ENCODE peak calls at places on chromosomes 1 and 21, in seven cellular contexts. K is Peyer's patch; L is hippocampal formation; V is stimulated activated CD4-positive, alpha-beta T cell treated with anti-CD3 and anti-CD28 coated beads, Interleukin-15, amount 100 ng/mL, for 1 hour; J is mucosa of gallbladder; D is epithelial cell of esophagus; H is AG08396. U is an unnamed sample.

GRCh38 chr1:247146671-247147070 is 25.1 kb downstream of the ZNF124 start:
- DNase-seq in K (no peak), L (no peak), V (no peak), J (no peak), D (no peak), H (no peak), U (no peak)

GRCh38 chr21:42389449-42389835 is 6.4 kb downstream of the TMPRSS3 start:
- DNase-seq in K (peak; percentile 53), L (no peak), V (no peak), J (peak; percentile 46), D (no peak), H (no peak), U (no peak)

GRCh38 chr21:41610042-41610839 is 102.3 kb upstream of the TMPRSS2 start:
- DNase-seq in K (peak; percentile 71), L (peak; percentile 15), V (no peak), J (peak; percentile 67), D (peak; percentile 66), H (peak; percentile 67), U (no peak)

GRCh38 chr21:23936224-23936623 is 1671.1 kb downstream of the MRPL39 start:
- DNase-seq in K (no peak), L (peak; percentile 1), V (no peak), J (no peak), D (no peak), H (no peak), U (peak; percentile 10)

GRCh38 chr21:45709127-45709526 is 65.6 kb downstream of the PCBP3 start:
- DNase-seq in K (no peak), L (no peak), V (no peak), J (no peak), D (no peak), H (no peak), U (no peak)

GRCh38 chr1:27548858-27549719 is 54.9 kb downstream of the AHDC1 start:
- DNase-seq in K (no peak), L (no peak), V (no peak), J (peak; percentile 77), D (no peak), H (no peak), U (no peak)

GRCh38 chr1:12407050-12407961 is 177.5 kb downstream of the VPS13D start:
- DNase-seq in K (no peak), L (no peak), V (no peak), J (peak; percentile 24), D (peak; percentile 66), H (peak; percentile 45), U (no peak)

GRCh38 chr1:2376261-2376741 is 15.1 kb downstream of the MORN1 start:
- DNase-seq in K (peak; percentile 33), L (no peak), V (no peak), J (no peak), D (no peak), H (no peak), U (no peak)

GRCh38 chr1:93925206-93925605 is 16.0 kb upstream of the GCLM start:
- DNase-seq in K (no peak), L (no peak), V (no peak), J (no peak), D (no peak), H (no peak), U (no peak)

GRCh38 chr1:32400876-32401631 is 6.8 kb upstream of the BSDC1 start:
- DNase-seq in K (peak; percentile 85), L (peak; percentile 63), V (peak; percentile 43), J (peak; percentile 86), D (peak; percentile 83), H (peak; percentile 89), U (peak; percentile 72)

GRCh38 chr1:22808186-22808845 is 97.7 kb downstream of the EPHB2 start:
- DNase-seq in K (no peak), L (no peak), V (no peak), J (no peak), D (peak; percentile 73), H (peak; percentile 91), U (no peak)

GRCh38 chr1:165298081-165298820 is 58.3 kb downstream of the LMX1A start:
- DNase-seq in K (no peak), L (no peak), V (no peak), J (no peak), D (no peak), H (no peak), U (no peak)

GRCh38 chr1:156530006-156530405 is 29.4 kb upstream of the MEF2D start:
- DNase-seq in K (no peak), L (no peak), V (no peak), J (no peak), D (no peak), H (no peak), U (no peak)

GRCh38 chr1:183953031-183953430 is 84.5 kb downstream of the COLGALT2 start:
- DNase-seq in K (no peak), L (no peak), V (no peak), J (no peak), D (no peak), H (no peak), U (no peak)

GRCh38 chr1:191857600-191857999 is 300.7 kb upstream of the RGS18 start:
- DNase-seq in K (no peak), L (no peak), V (no peak), J (no peak), D (no peak), H (no peak), U (no peak)

U was measured in substantia nigra.